ENCODE peak calls at places on chromosomes 12 and 14, in five cellular contexts. L is activated naive CD4-positive, alpha-beta T cell; Y is CD4-positive, alpha-beta memory T cell; O is activated T-helper 9 cell treated with anti-CD3 and anti-CD28 coated beads, Interleukin-2, amount 50 U/mL, for 16 hours; G is germinal center. U is an unnamed sample.

GRCh38 chr12:52441320-52441911 is 7.2 kb upstream of the KRT75 start:
- DNase-seq in Y (no peak), G (no peak), O (no peak), L (no peak), U (no peak)

GRCh38 chr14:104891664-104892500 is 26.8 kb downstream of the CEP170B start:
- DNase-seq in Y (no peak), O (no peak), G (no peak), L (no peak), U (no peak)

GRCh38 chr12:121992059-121992879 is 29.4 kb upstream of the BCL7A start:
- DNase-seq in O (peak; percentile 38), G (peak; percentile 68), L (peak; percentile 9), Y (peak; percentile 13), U (no peak)

GRCh38 chr12:84698576-84699333 is 213.8 kb downstream of the SLC6A15 start:
- DNase-seq in G (no peak), L (no peak), Y (no peak), O (no peak), U (peak; percentile 17)

GRCh38 chr14:26687438-26687837 is 89.6 kb upstream of the NOVA1 start:
- DNase-seq in G (no peak), O (no peak), L (no peak), Y (no peak), U (no peak)

GRCh38 chr14:22509036-22509709 is 79.9 kb downstream of the DAD1 start:
- DNase-seq in O (no peak), Y (no peak), L (no peak), G (no peak), U (no peak)

GRCh38 chr12:62166525-62166924 is 93.7 kb upstream of the USP15 start:
- DNase-seq in G (no peak), O (no peak), Y (no peak), L (no peak), U (no peak)

GRCh38 chr12:53231859-53232640 is at the start of gene RARG:
- DNase-seq in O (peak; percentile 68), G (peak; percentile 58), Y (peak; percentile 64), L (no peak), U (no peak)

GRCh38 chr12:66275040-66275439 is 27.3 kb upstream of the HELB start:
- DNase-seq in Y (no peak), L (no peak), G (no peak), O (no peak), U (no peak)

GRCh38 chr12:101086490-101086889 is 123.5 kb downstream of the SLC5A8 start:
- DNase-seq in Y (no peak), O (no peak), L (no peak), G (no peak), U (no peak)

GRCh38 chr12:72093930-72094329 is 155.3 kb downstream of the TPH2 start:
- DNase-seq in O (no peak), L (no peak), Y (no peak), G (no peak), U (no peak)

GRCh38 chr14:21734457-21735074 is 60.9 kb upstream of the OR4E1 start:
- DNase-seq in Y (peak; percentile 63), G (peak; percentile 22), L (no peak), O (no peak), U (peak; percentile 46)

GRCh38 chr12:27342551-27342950 is 9.9 kb downstream of the BMAL2 start:
- DNase-seq in G (no peak), O (no peak), Y (no peak), L (no peak), U (no peak)

GRCh38 chr12:69653703-69654102 is 43.0 kb upstream of the LRRC10 start:
- DNase-seq in L (no peak), Y (no peak), O (no peak), G (no peak), U (no peak)

GRCh38 chr14:44783899-44784298 is 177.8 kb downstream of the KLHL28 start:
- DNase-seq in G (no peak), Y (no peak), O (no peak), L (no peak), U (no peak)

GRCh38 chr14:91511014-91511466 is 930 bp upstream of the PPP4R3A start:
- DNase-seq in L (no peak), G (no peak), Y (no peak), O (no peak), U (no peak)

GRCh38 chr14:43313719-43314118 is 1193.4 kb downstream of the FSCB start:
- DNase-seq in L (no peak), O (no peak), G (no peak), Y (no peak), U (no peak)

GRCh38 chr12:108647199-108647935 is 13.7 kb upstream of the SELPLG start:
- DNase-seq in O (no peak), Y (no peak), L (no peak), G (no peak), U (no peak)

GRCh38 chr12:106769078-106769477 is 5.4 kb upstream of the RIC8B start:
- DNase-seq in Y (no peak), L (no peak), O (no peak), G (no peak), U (no peak)

GRCh38 chr14:101475468-101476257 is 85.6 kb upstream of the DIO3 start:
- DNase-seq in O (no peak), G (no peak), Y (no peak), L (no peak), U (no peak)

GRCh38 chr14:99688210-99688581 is 4.1 kb downstream of the CYP46A1 start:
- DNase-seq in L (no peak), G (no peak), Y (no peak), O (no peak), U (no peak)

GRCh38 chr14:56273151-56273550 is 154.9 kb downstream of the PELI2 start:
- DNase-seq in Y (no peak), L (no peak), O (no peak), G (no peak), U (no peak)

GRCh38 chr14:55540847-55541773 is 38.9 kb upstream of the KTN1 start:
- DNase-seq in G (no peak), L (no peak), Y (no peak), O (no peak), U (no peak)

GRCh38 chr14:74675219-74675618 is 37.7 kb downstream of the AREL1 start:
- DNase-seq in G (no peak), O (no peak), L (no peak), Y (no peak), U (no peak)

GRCh38 chr14:100889641-100890040 is 13.9 kb downstream of the RTL1 start:
- DNase-seq in O (no peak), G (no peak), Y (no peak), L (no peak), U (no peak)

U was measured in NCI-H1048.